ENCODE peak calls at places on chromosomes 3 and 15, in ten cellular contexts. L is CD8-positive, alpha-beta T cell; H is neural progenitor cell; I is H9; N is brain microvascular endothelial cell; M is CD8-positive, alpha-beta memory T cell; C is PC-9; S is neuronal stem cell; R is IMR-90; W is heart right ventricle. G is an unnamed sample.

GRCh38 chr3:51559266-51559907 is 20.9 kb downstream of the RAD54L2 start:
- DNase-seq in N (peak; percentile 60), L (no peak), S (no peak), R (peak; percentile 84), H (no peak), M (no peak), C (no peak), W (no peak), I (no peak), G (no peak)

GRCh38 chr15:69074011-69074842 is 59.7 kb downstream of the NOX5 start:
- DNase-seq in L (no peak), S (peak; percentile 51), R (peak; percentile 54), H (peak; percentile 79), N (peak; percentile 39), W (peak; percentile 69), I (peak; percentile 76), C (peak; percentile 59), M (no peak), G (no peak)

GRCh38 chr15:71526061-71526460 is 284.3 kb upstream of the NR2E3 start:
- DNase-seq in L (no peak), R (peak; percentile 40), I (no peak), C (no peak), M (no peak), W (no peak), H (peak; percentile 16), N (peak; percentile 18), S (no peak), G (no peak)

GRCh38 chr3:112653209-112653871 is 12.4 kb upstream of the CCDC80 start:
- DNase-seq in I (no peak), N (peak; percentile 97), W (no peak), L (no peak), R (peak; percentile 98), C (peak; percentile 96), S (no peak), H (no peak), M (no peak), G (no peak)

GRCh38 chr3:23999012-23999641 is 54.0 kb downstream of the NR1D2 start:
- DNase-seq in L (peak; percentile 58), C (no peak), M (peak; percentile 56), R (peak; percentile 42), S (peak; percentile 72), N (peak; percentile 72), I (peak; percentile 49), H (peak; percentile 70), W (peak; percentile 53), G (peak; percentile 11)

GRCh38 chr15:32933241-32933640 is 215.4 kb downstream of the GREM1 start:
- DNase-seq in R (no peak), I (no peak), W (no peak), H (no peak), L (no peak), C (no peak), N (no peak), S (no peak), M (no peak), G (no peak)

GRCh38 chr3:101248786-101249185 is 71.6 kb downstream of the IMPG2 start:
- DNase-seq in H (no peak), C (no peak), N (no peak), I (no peak), S (no peak), L (no peak), W (no peak), R (no peak), M (no peak), G (no peak)

GRCh38 chr15:50181206-50181982 is 602 bp upstream of the SLC27A2 start:
- DNase-seq in W (no peak), R (no peak), N (no peak), M (no peak), C (no peak), S (no peak), L (no peak), H (no peak), I (peak; percentile 43), G (no peak)

DNA sequence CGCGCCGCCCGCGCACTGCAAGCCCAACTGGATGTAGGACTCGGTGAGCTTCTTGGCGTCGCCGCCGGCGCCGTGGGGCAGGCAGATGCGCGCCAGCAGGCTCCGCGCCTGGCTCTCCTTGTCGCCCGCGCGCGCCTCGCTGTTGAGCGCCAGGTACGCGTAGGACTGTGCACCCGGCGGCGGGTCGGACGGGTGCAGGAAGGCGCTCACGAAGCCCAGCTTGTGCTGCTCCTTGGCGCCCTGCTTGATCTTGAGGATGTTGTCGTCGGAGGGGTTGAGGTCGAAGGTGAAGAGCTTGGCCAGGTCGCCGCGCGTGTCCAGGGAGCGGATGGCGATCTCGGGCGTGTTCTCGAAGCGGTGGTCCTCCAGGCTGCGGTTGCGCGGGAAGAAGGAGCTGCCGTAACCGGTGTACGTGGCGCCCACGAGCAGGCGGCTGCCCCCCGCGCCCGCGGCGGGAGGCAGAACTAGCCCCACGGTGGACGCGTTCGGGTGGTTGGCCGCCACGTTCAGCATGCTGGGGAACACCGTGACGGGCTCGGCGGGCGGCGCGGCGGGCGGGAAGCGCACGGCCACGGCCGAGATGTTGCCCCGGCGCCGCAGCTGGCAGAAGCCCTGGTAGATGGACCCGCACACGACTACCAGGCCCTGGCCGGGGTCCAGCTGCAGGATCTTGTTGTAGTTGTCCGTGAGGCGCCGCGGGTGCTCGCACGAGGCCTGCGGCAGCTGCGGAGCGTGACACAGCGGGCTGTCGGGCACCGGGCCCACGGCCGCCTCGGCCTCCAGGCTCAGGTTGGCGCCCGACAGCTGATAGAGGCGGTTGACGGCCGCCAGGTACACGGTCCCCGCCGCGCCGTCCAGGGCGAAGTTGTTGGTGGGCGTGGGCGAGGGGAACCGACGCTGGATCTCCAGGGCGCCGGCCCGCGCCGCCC is 619 bp downstream of the PLXND1 start:
- DNase-seq in C (no peak), R (peak; percentile 51), N (no peak), M (peak; percentile 68), H (peak; percentile 54), S (no peak), I (peak; percentile 58), W (peak; percentile 66), L (peak; percentile 36), G (no peak)
- H3K27ac ChIP-seq in C (no peak overlapping the region), R (peak overlapping the region; percentile 65), N (peak overlapping the region; percentile 26), M (no peak overlapping the region), H (no peak overlapping the region), S (no peak overlapping the region), I (no peak overlapping the region), W (peak overlapping the region; percentile 95), L (no peak overlapping the region), G (peak overlapping the region; percentile 82)

DNA sequence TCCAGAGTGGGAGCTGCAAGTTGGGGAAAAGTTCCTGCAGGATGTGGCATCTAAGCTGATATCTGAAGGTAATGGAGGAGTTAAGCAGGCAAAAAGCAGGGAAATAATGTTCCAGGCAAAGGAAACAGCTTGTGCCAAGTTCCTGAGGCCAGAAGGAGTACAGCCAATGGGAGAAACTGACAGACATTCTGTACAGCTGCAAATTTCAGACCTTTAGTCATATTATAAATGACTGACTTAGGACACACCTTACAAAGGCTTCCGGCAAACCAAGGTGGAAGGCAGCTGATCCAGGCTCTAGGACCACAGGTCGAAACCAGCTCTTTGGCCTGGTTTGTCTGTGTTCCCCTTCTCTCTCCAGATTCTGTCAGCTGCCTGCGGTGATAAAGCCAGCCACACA is 9.3 kb downstream of the WWTR1 start:
- DNase-seq in R (no peak), L (no peak), W (no peak), N (no peak), I (no peak), H (no peak), M (no peak), C (no peak), S (no peak), G (no peak)
- H3K27ac ChIP-seq in R (no peak overlapping the region), L (no peak overlapping the region), W (peak overlapping the region; percentile 9), N (no peak overlapping the region), I (no peak overlapping the region), H (no peak overlapping the region), M (no peak overlapping the region), C (no peak overlapping the region), S (no peak overlapping the region), G (no peak overlapping the region)

GRCh38 chr3:13497386-13497785 is 17.3 kb downstream of the HDAC11 start:
- DNase-seq in M (no peak), S (no peak), N (no peak), L (no peak), R (no peak), W (no peak), C (no peak), H (no peak), I (no peak), G (no peak)

GRCh38 chr3:13495351-13495813 is 15.3 kb downstream of the HDAC11 start:
- DNase-seq in C (no peak), S (no peak), I (no peak), N (no peak), H (no peak), W (no peak), M (no peak), L (no peak), R (no peak), G (no peak)

GRCh38 chr3:13494463-13495350 is 14.6 kb downstream of the HDAC11 start:
- DNase-seq in I (no peak), R (peak; percentile 21), L (no peak), N (peak; percentile 15), M (peak; percentile 47), S (peak; percentile 21), H (peak; percentile 60), W (no peak), C (no peak), G (peak; percentile 49)

GRCh38 chr3:13496879-13497278 is 16.8 kb downstream of the HDAC11 start:
- DNase-seq in S (no peak), I (no peak), W (no peak), R (no peak), M (no peak), H (no peak), N (no peak), L (no peak), C (no peak), G (no peak)

DNA sequence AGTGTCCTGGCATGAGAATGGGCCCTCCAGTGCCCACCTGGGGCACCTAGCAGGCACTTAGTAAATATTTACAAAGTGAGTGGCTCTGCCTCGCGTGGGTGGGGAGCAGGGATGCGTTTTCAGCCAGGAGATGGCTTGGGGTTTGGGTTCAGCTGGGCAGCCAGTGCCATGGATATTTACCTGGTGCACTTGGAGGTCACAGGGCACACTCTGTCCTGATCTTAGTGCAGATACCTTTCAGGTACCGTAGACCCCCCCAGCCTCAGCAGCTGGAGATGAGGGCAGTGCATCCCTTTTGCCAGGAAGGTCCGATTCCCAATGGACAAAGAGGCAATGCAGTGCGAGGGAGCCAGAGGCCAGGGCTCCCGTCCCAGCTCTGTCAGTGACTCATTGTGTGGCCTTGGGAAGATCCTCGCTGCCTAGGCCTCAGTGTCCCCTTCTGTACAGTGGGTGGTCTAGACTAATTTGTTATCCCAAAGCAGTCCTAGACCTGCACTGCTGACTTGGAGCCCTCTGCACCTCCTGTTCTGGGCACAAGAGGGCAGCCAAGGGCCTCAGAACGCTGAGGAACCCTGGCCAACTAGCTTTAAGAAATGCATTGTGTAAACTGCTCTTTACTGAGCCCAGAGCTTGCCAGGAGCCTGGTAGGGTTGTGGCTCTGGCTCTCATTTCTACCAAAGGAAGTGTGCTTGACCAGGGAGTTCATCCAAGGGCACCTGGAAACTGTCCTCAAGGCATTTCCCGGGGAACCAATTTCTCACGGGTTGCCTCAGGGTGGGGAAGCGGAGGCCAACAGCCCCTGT is 16.0 kb downstream of the HDAC11 start:
- DNase-seq in C (peak; percentile 56), S (peak; percentile 71), W (peak; percentile 76), L (peak; percentile 71), N (peak; percentile 77), I (peak; percentile 84), R (peak; percentile 79), M (peak; percentile 73), H (peak; percentile 91), G (peak; percentile 75)
- H3K27ac ChIP-seq in C (no peak overlapping the region), S (no peak overlapping the region), W (no peak overlapping the region), L (no peak overlapping the region), N (no peak overlapping the region), I (no peak overlapping the region), R (no peak overlapping the region), M (no peak overlapping the region), H (no peak overlapping the region), G (peak overlapping the region; percentile 92)

DNA sequence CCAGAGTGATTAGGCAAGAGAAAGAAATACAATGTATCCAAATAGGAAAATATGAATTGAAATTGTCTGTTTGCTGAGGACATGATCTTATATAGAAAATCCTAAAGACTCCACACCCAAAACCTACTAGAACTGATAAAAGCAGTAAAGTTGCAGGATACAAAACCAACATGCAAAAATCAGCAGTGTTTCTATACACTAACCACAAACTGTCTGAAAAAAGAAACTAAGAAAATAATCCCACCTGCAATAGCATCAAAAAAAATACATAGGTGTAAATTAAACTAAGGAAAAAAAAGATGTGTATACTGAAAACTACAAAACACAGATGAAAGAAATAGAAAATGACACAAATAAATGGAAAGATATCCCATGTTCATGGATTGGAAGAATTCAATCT is 203.6 kb upstream of the SETMAR start:
- DNase-seq in L (no peak), S (no peak), M (no peak), I (no peak), R (no peak), N (no peak), W (no peak), H (no peak), C (no peak), G (no peak)
- H3K27ac ChIP-seq in L (no peak overlapping the region), S (no peak overlapping the region), M (no peak overlapping the region), I (no peak overlapping the region), R (no peak overlapping the region), N (no peak overlapping the region), W (no peak overlapping the region), H (no peak overlapping the region), C (no peak overlapping the region), G (no peak overlapping the region)

G was measured in substantia nigra.